ENCODE peak calls at places on chromosome 13, in five cellular contexts. F is left ventricle myocardium inferior; D is fibroblast of lung; R is suprapubic skin; S is CD8-positive, alpha-beta T cell. M is an unnamed sample.

GRCh38 chr13:50268500-50268899 is 253.3 kb downstream of the KCNRG start:
- DNase-seq in D (peak; percentile 39), S (no peak), R (no peak), F (no peak), M (no peak)

GRCh38 chr13:42334329-42334706 is 62.4 kb downstream of the AKAP11 start:
- DNase-seq in F (no peak), R (no peak), S (no peak), D (no peak), M (no peak)

GRCh38 chr13:21047591-21048282 is 13.6 kb downstream of the LATS2 start:
- DNase-seq in S (no peak), R (no peak), D (no peak), F (no peak), M (no peak)

GRCh38 chr13:110108348-110109139 is 198.4 kb downstream of the COL4A1 start:
- DNase-seq in D (peak; percentile 89), R (peak; percentile 87), F (peak; percentile 80), S (no peak), M (peak; percentile 28)

GRCh38 chr13:44404261-44405139 is 30.9 kb downstream of the SERP2 start:
- DNase-seq in D (no peak), S (no peak), R (no peak), F (no peak), M (no peak)

GRCh38 chr13:110371550-110372465 is 64.7 kb downstream of the COL4A2 start:
- DNase-seq in F (no peak), D (no peak), R (no peak), S (no peak), M (no peak)

GRCh38 chr13:48334534-48335127 is 31.1 kb downstream of the RB1 start:
- DNase-seq in D (peak; percentile 71), S (no peak), F (no peak), R (no peak), M (no peak)

GRCh38 chr13:89832827-89833226 is 1514.7 kb upstream of the MIR17HG start:
- DNase-seq in D (no peak), F (no peak), R (no peak), S (no peak), M (no peak)

GRCh38 chr13:25085125-25085742 is 10.7 kb upstream of the PABPC3 start:
- DNase-seq in D (peak; percentile 38), S (no peak), F (no peak), R (no peak), M (peak; percentile 52)

GRCh38 chr13:65600702-65601101 is 1629.4 kb downstream of the PCDH9 start:
- DNase-seq in R (no peak), S (no peak), D (peak; percentile 81), F (no peak), M (no peak)

GRCh38 chr13:51488212-51488611 is 35.4 kb upstream of the INTS6 start:
- DNase-seq in S (no peak), F (no peak), R (no peak), D (no peak), M (no peak)

GRCh38 chr13:41455725-41456419 is 1.5 kb upstream of the RGCC start:
- DNase-seq in R (no peak), S (no peak), D (no peak), F (no peak), M (no peak)

GRCh38 chr13:25068810-25069209 is 27.1 kb upstream of the PABPC3 start:
- DNase-seq in R (no peak), S (no peak), F (no peak), D (no peak), M (no peak)

GRCh38 chr13:38902551-38902950 is 88.1 kb downstream of the STOML3 start:
- DNase-seq in D (no peak), R (no peak), S (no peak), F (no peak), M (no peak)

GRCh38 chr13:64289702-64290101 is 2874.1 kb upstream of the PCDH20 start:
- DNase-seq in D (no peak), R (no peak), F (no peak), S (no peak), M (no peak)

GRCh38 chr13:65342938-65343337 is 1887.2 kb downstream of the PCDH9 start:
- DNase-seq in S (no peak), R (no peak), D (peak; percentile 22), F (no peak), M (no peak)

GRCh38 chr13:110652231-110652730 is 36.9 kb downstream of the NAXD start:
- DNase-seq in R (no peak), F (no peak), S (no peak), D (no peak), M (no peak)

GRCh38 chr13:104773775-104774174 is 1707.6 kb upstream of the SLC10A2 start:
- DNase-seq in S (no peak), R (no peak), D (peak; percentile 80), F (no peak), M (no peak)

GRCh38 chr13:43363156-43363918 is 340.0 kb downstream of the DNAJC15 start:
- DNase-seq in D (peak; percentile 69), S (no peak), R (no peak), F (no peak), M (no peak)

GRCh38 chr13:43359536-43359935 is 336.1 kb downstream of the DNAJC15 start:
- DNase-seq in S (no peak), R (no peak), F (no peak), D (no peak), M (no peak)

GRCh38 chr13:43360911-43361605 is 337.7 kb downstream of the DNAJC15 start:
- DNase-seq in S (no peak), R (no peak), F (no peak), D (no peak), M (no peak)

GRCh38 chr13:43357435-43358065 is 334.2 kb downstream of the DNAJC15 start:
- DNase-seq in F (peak; percentile 30), S (no peak), R (no peak), D (no peak), M (no peak)

GRCh38 chr13:43360196-43360595 is 336.8 kb downstream of the DNAJC15 start:
- DNase-seq in S (no peak), R (no peak), D (no peak), F (no peak), M (no peak)
- TF ChIP-seq CTCF in S (no peak), R (no peak), D (no peak), F (no peak), M (no peak)

DNA sequence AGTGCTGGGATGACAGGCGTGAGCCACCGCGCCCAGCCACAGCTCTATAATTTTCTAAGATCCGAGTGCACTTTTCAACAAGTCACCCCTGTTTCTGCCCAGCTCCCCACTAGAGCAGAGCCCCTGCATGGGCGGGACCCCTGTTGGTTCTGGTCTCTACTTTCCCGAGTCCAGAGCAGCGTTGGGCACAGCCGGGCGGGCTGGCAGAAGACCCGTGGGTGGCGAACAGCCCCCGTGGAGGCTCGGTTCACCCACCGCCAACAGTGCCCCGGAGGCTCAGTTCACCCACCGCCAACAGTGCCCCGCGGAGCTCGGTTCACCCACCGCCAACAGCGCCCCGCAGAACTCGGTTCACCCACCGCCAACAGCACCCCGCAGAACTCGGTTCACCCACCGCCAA is 40.8 kb downstream of the ADPRHL1 start:
- DNase-seq in D (no peak), F (no peak), R (no peak), S (no peak), M (no peak)
- H3K27ac ChIP-seq in D (no peak overlapping the region), F (peak overlapping the region; percentile 97), R (no peak overlapping the region), S (no peak overlapping the region), M (no peak overlapping the region)

GRCh38 chr13:33017410-33017929 is 1.2 kb downstream of the KL start:
- DNase-seq in F (peak; percentile 48), D (peak; percentile 16), R (no peak), S (no peak), M (no peak)
- H3K27me3 ChIP-seq in F (peaks cover 7% of the 10 kb centered on the region), D (peaks cover 24% of the 10 kb centered on the region), R (peaks cover 7% of the 10 kb centered on the region), S (peaks cover 14% of the 10 kb centered on the region), M (peaks cover 26% of the 10 kb centered on the region)

DNA sequence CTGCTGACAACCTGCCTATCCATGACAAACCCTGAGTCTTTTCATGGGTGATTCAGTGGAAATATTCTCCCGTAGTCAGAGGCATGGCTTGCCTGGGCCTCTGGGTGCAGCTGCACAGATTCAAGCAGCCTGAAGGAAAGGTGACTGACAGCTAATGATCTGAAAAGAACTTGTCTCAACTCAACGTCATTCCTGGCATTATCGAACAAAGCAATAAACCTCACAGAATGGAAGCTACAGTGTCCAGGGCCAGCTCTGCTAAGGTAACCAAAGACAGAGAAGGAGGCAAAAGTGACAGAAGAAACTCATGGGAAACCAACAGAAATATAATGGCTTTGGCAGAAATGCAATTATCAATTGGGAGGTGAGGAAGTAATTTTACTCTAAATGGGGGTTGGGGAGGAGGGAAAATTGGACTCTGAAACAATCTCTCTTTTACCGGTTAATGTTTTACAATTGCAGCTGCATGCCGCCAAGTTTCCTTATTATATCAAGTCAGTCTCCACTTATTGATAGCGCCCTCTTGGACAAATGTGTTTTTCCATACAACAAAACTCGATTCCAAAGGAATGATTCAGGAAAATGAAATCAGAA is 12.9 kb downstream of the STARD13 start:
- DNase-seq in R (no peak), S (no peak), F (no peak), D (no peak), M (no peak)
- TF ChIP-seq CTCF in R (no peak), S (no peak), F (no peak), D (no peak), M (no peak)

DNA sequence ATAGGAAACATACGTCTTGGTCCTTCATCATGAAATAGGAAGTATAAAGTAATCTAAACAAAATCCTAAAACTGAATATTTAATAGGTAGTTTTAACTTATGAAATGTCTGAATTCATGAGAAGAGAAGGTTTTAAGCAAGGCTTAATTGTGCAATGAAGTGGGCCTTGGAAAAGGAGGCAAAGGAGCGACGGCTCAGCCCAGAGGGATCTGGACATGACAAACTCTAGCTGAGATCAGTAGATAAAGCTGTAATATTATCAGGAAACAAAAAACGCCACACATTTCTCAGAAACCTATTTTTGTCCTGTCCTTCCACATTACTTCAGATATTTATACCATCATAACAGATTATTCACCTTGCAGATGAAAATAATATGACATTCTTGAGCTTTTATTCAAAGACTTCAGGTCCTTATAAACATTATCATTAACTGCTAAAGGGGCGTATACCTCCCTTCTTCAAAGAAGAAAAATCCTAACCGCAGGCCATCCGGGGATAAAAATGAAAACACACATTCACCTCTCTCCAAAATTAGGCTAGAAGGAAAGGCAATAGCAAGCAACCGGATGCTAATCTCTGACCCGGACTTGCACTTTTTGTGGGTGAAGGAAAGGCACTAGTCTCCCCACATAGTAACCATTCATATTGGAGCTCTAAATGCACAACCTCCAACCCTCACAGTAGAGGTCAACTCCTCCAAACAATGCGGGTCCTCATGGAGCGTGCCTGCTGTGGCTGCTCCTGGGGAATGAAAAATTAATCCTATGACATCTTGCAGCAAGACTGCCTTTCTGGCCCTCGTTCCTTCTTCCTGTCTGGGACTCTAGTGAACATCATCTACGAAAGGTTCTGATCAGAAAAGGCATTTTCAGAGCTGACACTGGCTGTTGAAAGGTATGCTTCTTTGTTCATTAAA is 108.8 kb downstream of the TBC1D4 start:
- DNase-seq in S (no peak), R (no peak), F (no peak), D (no peak), M (no peak)
- H3K27ac ChIP-seq in S (no peak overlapping the region), R (no peak overlapping the region), F (peak overlapping the region; percentile 63), D (no peak overlapping the region), M (no peak overlapping the region)

GRCh38 chr13:37868691-37869505 is 674 bp downstream of the TRPC4 start:
- DNase-seq in D (peak; percentile 39), F (no peak), S (no peak), R (no peak), M (no peak)
- H3K27me3 ChIP-seq in D (no peaks in the 10 kb centered on the region), F (peaks cover 31% of the 10 kb centered on the region), S (peaks cover 5% of the 10 kb centered on the region), R (peaks cover 41% of the 10 kb centered on the region), M (no peaks in the 10 kb centered on the region)

M was measured in dorsolateral prefrontal cortex.